ENCODE peak calls at places on chromosomes 2 and 18, in nine cellular contexts. One of them, this sample, is unnamed.

GRCh38 chr18:10230072-10230471 is 224.4 kb upstream of the APCDD1 start:
- DNase-seq in endodermal cell: peak
- DNase-seq in colonic mucosa: no peak
- DNase-seq in Peyer's patch: no peak
- DNase-seq in foreskin keratinocyte: peak
- DNase-seq in kidney: no peak
- DNase-seq in dorsolateral prefrontal cortex: no peak
- DNase-seq in spleen: no peak
- DNase-seq in adrenal gland: no peak
- DNase-seq in this sample: no peak

GRCh38 chr18:22057908-22058527 is 111.4 kb upstream of the GATA6 start:
- DNase-seq in endodermal cell: no peak
- DNase-seq in colonic mucosa: peak
- DNase-seq in Peyer's patch: no peak
- DNase-seq in foreskin keratinocyte: no peak
- DNase-seq in kidney: no peak
- DNase-seq in dorsolateral prefrontal cortex: no peak
- DNase-seq in spleen: no peak
- DNase-seq in adrenal gland: peak
- DNase-seq in this sample: no peak

GRCh38 chr18:54116541-54117257 is 107.8 kb downstream of the MBD2 start:
- DNase-seq in endodermal cell: no peak
- DNase-seq in colonic mucosa: no peak
- DNase-seq in Peyer's patch: no peak
- DNase-seq in foreskin keratinocyte: no peak
- DNase-seq in kidney: no peak
- DNase-seq in dorsolateral prefrontal cortex: no peak
- DNase-seq in spleen: no peak
- DNase-seq in adrenal gland: no peak
- DNase-seq in this sample: no peak

GRCh38 chr2:221034026-221034701 is 537.9 kb downstream of the EPHA4 start:
- DNase-seq in endodermal cell: no peak
- DNase-seq in colonic mucosa: no peak
- DNase-seq in Peyer's patch: no peak
- DNase-seq in foreskin keratinocyte: no peak
- DNase-seq in kidney: no peak
- DNase-seq in dorsolateral prefrontal cortex: no peak
- DNase-seq in spleen: no peak
- DNase-seq in adrenal gland: no peak
- DNase-seq in this sample: no peak

GRCh38 chr2:32788106-32788505 is 158.6 kb upstream of the LTBP1 start:
- DNase-seq in endodermal cell: no peak
- DNase-seq in colonic mucosa: no peak
- DNase-seq in Peyer's patch: no peak
- DNase-seq in foreskin keratinocyte: no peak
- DNase-seq in kidney: no peak
- DNase-seq in dorsolateral prefrontal cortex: no peak
- DNase-seq in spleen: no peak
- DNase-seq in adrenal gland: no peak
- DNase-seq in this sample: no peak

GRCh38 chr2:121342751-121343150 is 57.7 kb upstream of the TFCP2L1 start:
- DNase-seq in endodermal cell: no peak
- DNase-seq in colonic mucosa: no peak
- DNase-seq in Peyer's patch: no peak
- DNase-seq in foreskin keratinocyte: no peak
- DNase-seq in kidney: no peak
- DNase-seq in dorsolateral prefrontal cortex: no peak
- DNase-seq in spleen: no peak
- DNase-seq in adrenal gland: no peak
- DNase-seq in this sample: no peak

GRCh38 chr2:218391202-218391601 is 8.5 kb upstream of the CTDSP1 start:
- DNase-seq in endodermal cell: no peak
- DNase-seq in colonic mucosa: no peak
- DNase-seq in Peyer's patch: no peak
- DNase-seq in foreskin keratinocyte: no peak
- DNase-seq in kidney: no peak
- DNase-seq in dorsolateral prefrontal cortex: no peak
- DNase-seq in spleen: no peak
- DNase-seq in adrenal gland: no peak
- DNase-seq in this sample: no peak

GRCh38 chr2:71614976-71615768 is 161.8 kb downstream of the DYSF start:
- DNase-seq in endodermal cell: peak
- DNase-seq in colonic mucosa: peak
- DNase-seq in Peyer's patch: no peak
- DNase-seq in foreskin keratinocyte: no peak
- DNase-seq in kidney: peak
- DNase-seq in dorsolateral prefrontal cortex: peak
- DNase-seq in spleen: no peak
- DNase-seq in adrenal gland: peak
- DNase-seq in this sample: peak

GRCh38 chr2:145723872-145724271 is 1204.0 kb upstream of the ZEB2 start:
- DNase-seq in endodermal cell: no peak
- DNase-seq in colonic mucosa: no peak
- DNase-seq in Peyer's patch: no peak
- DNase-seq in foreskin keratinocyte: no peak
- DNase-seq in kidney: no peak
- DNase-seq in dorsolateral prefrontal cortex: no peak
- DNase-seq in spleen: no peak
- DNase-seq in adrenal gland: no peak
- DNase-seq in this sample: no peak

GRCh38 chr18:35917043-35917442 is 55.4 kb upstream of the RMP24 start:
- DNase-seq in endodermal cell: no peak
- DNase-seq in colonic mucosa: no peak
- DNase-seq in Peyer's patch: no peak
- DNase-seq in foreskin keratinocyte: no peak
- DNase-seq in kidney: no peak
- DNase-seq in dorsolateral prefrontal cortex: no peak
- DNase-seq in spleen: no peak
- DNase-seq in adrenal gland: no peak
- DNase-seq in this sample: no peak

GRCh38 chr2:199757466-199757865 is 93.5 kb downstream of the FTCDNL1 start:
- DNase-seq in endodermal cell: no peak
- DNase-seq in colonic mucosa: peak
- DNase-seq in Peyer's patch: no peak
- DNase-seq in foreskin keratinocyte: no peak
- DNase-seq in kidney: no peak
- DNase-seq in dorsolateral prefrontal cortex: peak
- DNase-seq in spleen: no peak
- DNase-seq in adrenal gland: peak
- DNase-seq in this sample: no peak

GRCh38 chr2:88764850-88765153 is 73.3 kb downstream of the RPIA start:
- DNase-seq in endodermal cell: peak
- DNase-seq in colonic mucosa: no peak
- DNase-seq in Peyer's patch: no peak
- DNase-seq in foreskin keratinocyte: no peak
- DNase-seq in kidney: no peak
- DNase-seq in dorsolateral prefrontal cortex: no peak
- DNase-seq in spleen: no peak
- DNase-seq in adrenal gland: no peak
- DNase-seq in this sample: no peak

GRCh38 chr2:146602856-146603255 is 1242.0 kb upstream of the ACVR2A start:
- DNase-seq in endodermal cell: no peak
- DNase-seq in colonic mucosa: no peak
- DNase-seq in Peyer's patch: no peak
- DNase-seq in foreskin keratinocyte: no peak
- DNase-seq in kidney: no peak
- DNase-seq in dorsolateral prefrontal cortex: no peak
- DNase-seq in spleen: no peak
- DNase-seq in adrenal gland: no peak
- DNase-seq in this sample: no peak

GRCh38 chr2:63055510-63056308 is 5.1 kb downstream of the OTX1 start:
- DNase-seq in endodermal cell: peak
- DNase-seq in colonic mucosa: no peak
- DNase-seq in Peyer's patch: no peak
- DNase-seq in foreskin keratinocyte: no peak
- DNase-seq in kidney: peak
- DNase-seq in dorsolateral prefrontal cortex: no peak
- DNase-seq in spleen: no peak
- DNase-seq in adrenal gland: no peak
- DNase-seq in this sample: no peak

GRCh38 chr2:63053235-63053888 is 2.7 kb downstream of the OTX1 start:
- DNase-seq in endodermal cell: no peak
- DNase-seq in colonic mucosa: no peak
- DNase-seq in Peyer's patch: no peak
- DNase-seq in foreskin keratinocyte: no peak
- DNase-seq in kidney: no peak
- DNase-seq in dorsolateral prefrontal cortex: no peak
- DNase-seq in spleen: no peak
- DNase-seq in adrenal gland: no peak
- DNase-seq in this sample: no peak

GRCh38 chr2:63054812-63055509 is 4.3 kb downstream of the OTX1 start:
- DNase-seq in endodermal cell: peak
- DNase-seq in colonic mucosa: no peak
- DNase-seq in Peyer's patch: no peak
- DNase-seq in foreskin keratinocyte: no peak
- DNase-seq in kidney: no peak
- DNase-seq in dorsolateral prefrontal cortex: no peak
- DNase-seq in spleen: no peak
- DNase-seq in adrenal gland: no peak
- DNase-seq in this sample: no peak

GRCh38 chr2:63052411-63053234 is 2.0 kb downstream of the OTX1 start:
- DNase-seq in endodermal cell: peak
- DNase-seq in colonic mucosa: no peak
- DNase-seq in Peyer's patch: no peak
- DNase-seq in foreskin keratinocyte: no peak
- DNase-seq in kidney: peak
- DNase-seq in dorsolateral prefrontal cortex: no peak
- DNase-seq in spleen: no peak
- DNase-seq in adrenal gland: no peak
- DNase-seq in this sample: no peak

GRCh38 chr2:63053889-63054725 is 3.5 kb downstream of the OTX1 start:
- DNase-seq in endodermal cell: peak
- DNase-seq in colonic mucosa: peak
- DNase-seq in Peyer's patch: no peak
- DNase-seq in foreskin keratinocyte: no peak
- DNase-seq in kidney: peak
- DNase-seq in dorsolateral prefrontal cortex: no peak
- DNase-seq in spleen: no peak
- DNase-seq in adrenal gland: no peak
- DNase-seq in this sample: no peak
- TF ChIP-seq CTCF in endodermal cell: peak
- TF ChIP-seq CTCF in colonic mucosa: no peak
- TF ChIP-seq CTCF in Peyer's patch: no peak
- TF ChIP-seq CTCF in foreskin keratinocyte: no peak
- TF ChIP-seq CTCF in kidney: no peak
- TF ChIP-seq CTCF in dorsolateral prefrontal cortex: no peak
- TF ChIP-seq CTCF in spleen: no peak
- TF ChIP-seq CTCF in adrenal gland: no peak
- TF ChIP-seq CTCF in this sample: no peak

DNA sequence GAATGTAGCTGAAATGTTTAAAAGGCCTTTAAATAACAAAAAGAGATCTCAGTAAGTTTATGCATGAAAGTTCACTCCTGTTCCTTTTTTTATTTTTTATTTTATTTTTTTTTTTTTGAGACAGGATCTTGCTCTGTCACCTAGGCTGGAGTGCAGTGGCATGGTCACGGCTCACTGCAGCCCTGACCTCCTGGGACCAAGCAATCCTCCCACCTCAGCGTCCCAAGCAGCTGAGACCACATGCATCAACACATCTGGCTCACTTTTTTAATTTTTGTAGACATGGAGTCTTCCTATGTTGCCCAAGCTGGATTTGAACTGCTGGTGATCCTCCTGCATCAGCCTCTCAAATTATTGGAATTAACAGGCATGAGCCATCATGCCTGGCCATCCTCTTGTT is 84.3 kb downstream of the KANSL1L start:
- DNase-seq in endodermal cell: no peak
- DNase-seq in colonic mucosa: no peak
- DNase-seq in Peyer's patch: no peak
- DNase-seq in foreskin keratinocyte: no peak
- DNase-seq in kidney: no peak
- DNase-seq in dorsolateral prefrontal cortex: no peak
- DNase-seq in spleen: no peak
- DNase-seq in adrenal gland: no peak
- DNase-seq in this sample: no peak
- H3K27ac ChIP-seq in endodermal cell: no peak
- H3K27ac ChIP-seq in colonic mucosa: no peak
- H3K27ac ChIP-seq in Peyer's patch: no peak
- H3K27ac ChIP-seq in foreskin keratinocyte: no peak
- H3K27ac ChIP-seq in kidney: no peak
- H3K27ac ChIP-seq in dorsolateral prefrontal cortex: no peak
- H3K27ac ChIP-seq in spleen: no peak
- H3K27ac ChIP-seq in adrenal gland: no peak
- H3K27ac ChIP-seq in this sample: no peak

GRCh38 chr2:136935119-136935518 is 169.8 kb downstream of the THSD7B start:
- DNase-seq in endodermal cell: no peak
- DNase-seq in colonic mucosa: no peak
- DNase-seq in Peyer's patch: no peak
- DNase-seq in foreskin keratinocyte: no peak
- DNase-seq in kidney: no peak
- DNase-seq in dorsolateral prefrontal cortex: no peak
- DNase-seq in spleen: no peak
- DNase-seq in adrenal gland: no peak
- DNase-seq in this sample: no peak
- TF ChIP-seq CTCF in endodermal cell: peak
- TF ChIP-seq CTCF in colonic mucosa: no peak
- TF ChIP-seq CTCF in Peyer's patch: no peak
- TF ChIP-seq CTCF in foreskin keratinocyte: no peak
- TF ChIP-seq CTCF in kidney: no peak
- TF ChIP-seq CTCF in dorsolateral prefrontal cortex: no peak
- TF ChIP-seq CTCF in spleen: no peak
- TF ChIP-seq CTCF in adrenal gland: no peak
- TF ChIP-seq CTCF in this sample: no peak

DNA sequence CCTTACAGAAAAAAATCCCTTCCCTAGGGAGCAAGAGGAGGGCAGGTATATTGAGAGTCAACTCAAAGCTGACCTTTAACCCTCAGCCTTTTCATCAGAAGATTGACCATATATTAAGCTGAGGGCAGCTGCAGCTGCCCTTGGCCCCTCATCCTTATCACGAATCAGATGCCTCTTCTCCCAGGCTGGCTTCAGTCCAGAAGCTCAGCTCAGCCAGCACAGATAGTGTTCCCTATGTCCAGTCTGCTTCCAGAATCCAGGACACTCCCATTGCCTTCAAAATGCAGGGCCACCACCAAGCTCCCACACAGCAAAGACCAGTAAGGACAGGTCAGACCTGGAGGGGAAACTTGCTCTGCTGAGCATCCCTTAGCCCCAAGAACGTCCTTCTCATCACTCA is 146.1 kb downstream of the BCL11A start:
- DNase-seq in endodermal cell: no peak
- DNase-seq in colonic mucosa: no peak
- DNase-seq in Peyer's patch: no peak
- DNase-seq in foreskin keratinocyte: no peak
- DNase-seq in kidney: no peak
- DNase-seq in dorsolateral prefrontal cortex: no peak
- DNase-seq in spleen: no peak
- DNase-seq in adrenal gland: peak
- DNase-seq in this sample: no peak
- H3K27ac ChIP-seq in endodermal cell: no peak
- H3K27ac ChIP-seq in colonic mucosa: no peak
- H3K27ac ChIP-seq in Peyer's patch: no peak
- H3K27ac ChIP-seq in foreskin keratinocyte: no peak
- H3K27ac ChIP-seq in kidney: no peak
- H3K27ac ChIP-seq in dorsolateral prefrontal cortex: no peak
- H3K27ac ChIP-seq in spleen: no peak
- H3K27ac ChIP-seq in adrenal gland: no peak
- H3K27ac ChIP-seq in this sample: no peak